ENCODE peak calls at places on chromosomes 12 and 14, in six cellular contexts. X, L, E, G, Q and S are unnamed samples.

GRCh38 chr14:98103705-98104104 is 1168.3 kb downstream of the BCL11B start:
- DNase-seq in G (no peak), X (no peak), L (no peak), Q (no peak), E (no peak), S (no peak)

GRCh38 chr14:100304825-100305445 is 1.3 kb downstream of the SLC25A29 start:
- DNase-seq in Q (peak), X (peak), E (peak), G (peak), L (no peak), S (peak)

GRCh38 chr12:30692470-30692869 is 3.2 kb downstream of the IPO8 start:
- DNase-seq in G (peak), Q (no peak), L (no peak), X (no peak), E (peak), S (peak)

GRCh38 chr14:72781476-72782181 is 112.3 kb downstream of the DPF3 start:
- DNase-seq in E (no peak), X (no peak), Q (no peak), L (no peak), G (peak), S (peak)

GRCh38 chr14:72000907-72001306 is 68.7 kb downstream of the RGS6 start:
- DNase-seq in E (no peak), L (no peak), Q (no peak), G (no peak), X (no peak), S (no peak)

GRCh38 chr12:56157201-56158028 is 744 bp upstream of the MYL6 start:
- DNase-seq in L (peak), Q (peak), X (peak), G (peak), E (peak), S (peak)

GRCh38 chr14:22580604-22581003 is 8.4 kb downstream of the DAD1 start:
- DNase-seq in G (no peak), X (no peak), L (no peak), E (no peak), Q (no peak), S (no peak)

GRCh38 chr12:94603434-94604068 is 46.8 kb downstream of the TMCC3 start:
- DNase-seq in Q (no peak), G (peak), X (no peak), E (peak), L (no peak), S (peak)

GRCh38 chr12:131104464-131105350 is 151.0 kb downstream of the ADGRD1 start:
- DNase-seq in Q (peak), E (peak), L (peak), G (peak), X (peak), S (peak)

GRCh38 chr14:102930753-102931579 is 8.5 kb downstream of the AMN start:
- DNase-seq in X (no peak), G (no peak), E (peak), Q (peak), L (no peak), S (peak)

GRCh38 chr12:76303365-76303764 is 44.9 kb downstream of the BBS10 start:
- DNase-seq in E (no peak), G (peak), X (no peak), L (no peak), Q (no peak), S (no peak)

GRCh38 chr14:63647696-63648410 is 6.2 kb upstream of the WDR89 start:
- DNase-seq in G (no peak), X (no peak), Q (peak), L (no peak), E (no peak), S (no peak)

GRCh38 chr14:30521899-30522736 is 36.8 kb upstream of the G2E3 start:
- DNase-seq in X (no peak), L (no peak), G (peak), Q (no peak), E (peak), S (peak)

GRCh38 chr14:50603565-50603964 is 43.6 kb downstream of the ATL1 start:
- DNase-seq in Q (no peak), L (no peak), E (no peak), G (no peak), X (no peak), S (no peak)

GRCh38 chr12:6089041-6089823 is 35.2 kb downstream of the VWF start:
- DNase-seq in G (no peak), E (peak), X (peak), Q (peak), L (no peak), S (no peak)